ENCODE peak calls at places on chromosome 10, in five cellular contexts. Q is HepG2, I is SK-N-SH, X is H1, F is K562. B is an unnamed sample.

GRCh38 chr10:43793714-43794113 is 145.0 kb upstream of the ZNF32 start:
- DNase-seq in Q (no peak), I (no peak), X (no peak), F (no peak), B (no peak)

GRCh38 chr10:76973091-76973514 is 664.5 kb downstream of the KCNMA1 start:
- DNase-seq in Q (no peak), I (no peak), X (no peak), F (no peak), B (no peak)

GRCh38 chr10:8473205-8473604 is 418.7 kb downstream of the GATA3 start:
- DNase-seq in Q (no peak), I (no peak), X (no peak), F (no peak), B (no peak)

GRCh38 chr10:44511601-44512000 is 126.7 kb upstream of the CXCL12 start:
- DNase-seq in Q (no peak), I (no peak), X (no peak), F (no peak), B (no peak)

GRCh38 chr10:127280446-127280845 is 84.1 kb upstream of the INSYN2A start:
- DNase-seq in Q (no peak), I (no peak), X (no peak), F (no peak), B (no peak)

GRCh38 chr10:50991496-50992355 is 82.6 kb upstream of the PRKG1 start:
- DNase-seq in Q (no peak), I (peak; percentile 64), X (peak; percentile 57), F (no peak), B (no peak)

GRCh38 chr10:63819753-63820347 is 298.6 kb downstream of the REEP3 start:
- DNase-seq in Q (peak; percentile 33), I (peak; percentile 62), X (peak; percentile 75), F (peak; percentile 38), B (peak; percentile 73)

GRCh38 chr10:33117816-33118215 is 159.8 kb upstream of the ITGB1 start:
- DNase-seq in Q (no peak), I (no peak), X (no peak), F (no peak), B (no peak)

GRCh38 chr10:24731942-24732341 is 8.3 kb upstream of the ARHGAP21 start:
- DNase-seq in Q (no peak), I (no peak), X (no peak), F (no peak), B (no peak)

GRCh38 chr10:23533212-23533611 is 94.3 kb downstream of the OTUD1 start:
- DNase-seq in Q (no peak), I (no peak), X (no peak), F (no peak), B (no peak)

GRCh38 chr10:79185796-79186374 is 117.1 kb downstream of the ZMIZ1 start:
- DNase-seq in Q (peak; percentile 49), I (no peak), X (no peak), F (no peak), B (no peak)

GRCh38 chr10:54133201-54133600 is 667.8 kb downstream of the PCDH15 start:
- DNase-seq in Q (no peak), I (peak; percentile 23), X (no peak), F (no peak), B (no peak)

GRCh38 chr10:805635-806305 is 116.3 kb upstream of the DIP2C start:
- DNase-seq in Q (no peak), I (no peak), X (peak; percentile 50), F (no peak), B (no peak)

GRCh38 chr10:112755446-112756117 is 194.5 kb upstream of the TCF7L2 start:
- DNase-seq in Q (peak; percentile 77), I (peak; percentile 69), X (no peak), F (no peak), B (no peak)

GRCh38 chr10:27998954-27999275 is at the start of gene ODAD2:
- DNase-seq in Q (no peak), I (no peak), X (no peak), F (no peak), B (no peak)

GRCh38 chr10:97427571-97428179 is 1.7 kb downstream of the PGAM1 start:
- DNase-seq in Q (peak; percentile 74), I (peak; percentile 33), X (peak; percentile 73), F (no peak), B (peak; percentile 57)

GRCh38 chr10:97426776-97427570 is 982 bp downstream of the PGAM1 start:
- DNase-seq in Q (no peak), I (no peak), X (no peak), F (no peak), B (peak; percentile 46)

GRCh38 chr10:97425964-97426775 is at the start of gene PGAM1:
- DNase-seq in Q (peak; percentile 89), I (peak; percentile 100), X (peak; percentile 96), F (peak; percentile 98), B (peak; percentile 99)

GRCh38 chr10:97428572-97428981 is 2.6 kb downstream of the PGAM1 start:
- DNase-seq in Q (no peak), I (no peak), X (no peak), F (no peak), B (no peak)

GRCh38 chr10:97422921-97423420 is 3.0 kb upstream of the PGAM1 start:
- DNase-seq in Q (no peak), I (no peak), X (no peak), F (no peak), B (no peak)
- TF ChIP-seq JUND in Q (no peak), I (peak; percentile 74), X (no peak), F (no peak), B (no peak)

GRCh38 chr10:61901829-61902447 is 439 bp downstream of the ARID5B start:
- DNase-seq in Q (no peak), I (no peak), X (peak; percentile 59), F (no peak), B (no peak)

GRCh38 chr10:61899663-61899996 is 1.9 kb upstream of the ARID5B start:
- DNase-seq in Q (no peak), I (no peak), X (no peak), F (no peak), B (no peak)

GRCh38 chr10:61899997-61900828 is 1.3 kb upstream of the ARID5B start:
- DNase-seq in Q (peak; percentile 26), I (peak; percentile 72), X (no peak), F (peak; percentile 60), B (no peak)

GRCh38 chr10:61902448-61903183 is 1.1 kb downstream of the ARID5B start:
- DNase-seq in Q (peak; percentile 70), I (peak; percentile 62), X (no peak), F (peak; percentile 42), B (peak; percentile 75)

GRCh38 chr10:61900829-61901783 is at the start of gene ARID5B:
- DNase-seq in Q (peak; percentile 68), I (peak; percentile 68), X (peak; percentile 48), F (peak; percentile 59), B (peak; percentile 73)
- TF ChIP-seq JUND in Q (no peak), I (no peak), X (no peak), F (no peak), B (no peak)

GRCh38 chr10:132374612-132375011 is 22.4 kb upstream of the PWWP2B start:
- DNase-seq in Q (no peak), I (no peak), X (no peak), F (no peak), B (no peak)

GRCh38 chr10:132377326-132377725 is 19.7 kb upstream of the PWWP2B start:
- DNase-seq in Q (no peak), I (no peak), X (no peak), F (no peak), B (no peak)

GRCh38 chr10:132375795-132376297 is 21.2 kb upstream of the PWWP2B start:
- DNase-seq in Q (no peak), I (no peak), X (no peak), F (no peak), B (no peak)

GRCh38 chr10:132375116-132375794 is 21.7 kb upstream of the PWWP2B start:
- DNase-seq in Q (no peak), I (no peak), X (no peak), F (peak; percentile 31), B (no peak)

DNA sequence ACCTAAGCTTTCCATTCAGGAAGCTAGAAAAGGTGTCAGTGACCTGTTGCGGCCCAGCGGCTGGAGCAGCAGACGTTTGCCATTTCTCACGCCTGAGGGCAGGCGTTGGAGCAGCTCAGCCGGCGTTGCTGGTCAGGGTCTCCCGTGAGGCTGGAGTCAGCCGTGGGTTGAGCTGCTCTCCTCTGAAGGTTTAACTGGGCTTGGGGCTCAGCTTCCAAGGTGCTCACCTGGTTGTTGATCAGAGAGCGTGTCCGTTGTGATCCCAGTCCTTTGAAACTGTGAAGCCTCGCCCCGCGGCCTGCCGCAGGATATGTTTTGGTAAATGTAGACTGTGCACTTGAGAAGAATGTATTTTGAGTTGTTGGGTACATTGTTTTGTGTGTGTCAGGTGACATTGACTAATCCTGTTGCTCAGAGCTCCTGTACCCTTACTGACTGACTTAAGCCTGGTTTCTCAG is 20.6 kb upstream of the PWWP2B start:
- DNase-seq in Q (no peak), I (no peak), X (no peak), F (no peak), B (no peak)
- TF ChIP-seq JUND in Q (no peak), I (no peak), X (no peak), F (no peak), B (no peak)

GRCh38 chr10:47368431-47369180 is 15.5 kb downstream of the ZNF488 start:
- DNase-seq in Q (no peak), I (no peak), X (no peak), F (no peak), B (no peak)
- TF ChIP-seq JUND in Q (no peak), I (no peak), X (no peak), F (no peak), B (no peak)

GRCh38 chr10:92972066-92972870 is 88.3 kb upstream of the CYP26C1 start:
- DNase-seq in Q (peak; percentile 80), I (no peak), X (no peak), F (peak; percentile 56), B (no peak)
- TF ChIP-seq JUND in Q (peak; percentile 65), I (peak; percentile 84), X (no peak), F (peak; percentile 97), B (no peak)

B was measured in T47D.